ENCODE peak calls at places on chromosome 20, in eight cellular contexts. U is M059J, I is BE2C, P is NCI-H1092 treated with DMSO at 0.1 percent for 48 hours, L is AG09309, Z is D341Med, K is mesenchymal stem cell, X is activated B cell treated with CpG ODN at 0.5 μM for 24 hours. H is an unnamed sample.

GRCh38 chr20:33814238-33814712 is 3.1 kb downstream of the CHMP4B start:
- DNase-seq in U (no peak), K (no peak), P (no peak), I (no peak), L (no peak), X (no peak), Z (no peak), H (no peak)

GRCh38 chr20:2654831-2655230 is 2.4 kb downstream of the NOP56 start:
- DNase-seq in K (no peak), Z (no peak), I (no peak), L (no peak), U (no peak), X (no peak), P (no peak), H (no peak)

GRCh38 chr20:41003143-41003932 is 25.3 kb upstream of the TOP1 start:
- DNase-seq in X (peak; percentile 30), K (peak; percentile 99), I (no peak), Z (no peak), U (peak; percentile 100), L (peak; percentile 94), P (peak; percentile 21), H (no peak)

GRCh38 chr20:13684566-13685222 is 46.0 kb upstream of the TASP1 start:
- DNase-seq in X (peak; percentile 16), I (no peak), K (no peak), U (no peak), P (no peak), L (no peak), Z (no peak), H (no peak)

GRCh38 chr20:64148581-64148980 is 15.7 kb upstream of the MYT1 start:
- DNase-seq in P (no peak), K (no peak), I (no peak), L (no peak), X (no peak), U (no peak), Z (no peak), H (peak; percentile 1)

GRCh38 chr20:60851826-60852704 is 400.0 kb upstream of the CDH4 start:
- DNase-seq in K (peak; percentile 5), X (no peak), Z (peak; percentile 75), P (peak; percentile 12), U (no peak), I (no peak), L (no peak), H (peak; percentile 66)

GRCh38 chr20:57977141-57977540 is 251.3 kb downstream of the ANKRD60 start:
- DNase-seq in K (no peak), I (no peak), Z (no peak), U (no peak), X (no peak), L (no peak), P (no peak), H (no peak)

GRCh38 chr20:47740225-47741184 is 44.8 kb downstream of the SULF2 start:
- DNase-seq in I (no peak), P (no peak), Z (no peak), U (no peak), K (no peak), L (no peak), X (no peak), H (peak; percentile 43)

GRCh38 chr20:20457392-20458126 is 89.7 kb downstream of the INSM1 start:
- DNase-seq in Z (no peak), K (peak; percentile 26), U (peak; percentile 87), I (no peak), L (no peak), P (peak; percentile 60), X (no peak), H (no peak)

GRCh38 chr20:21027569-21027968 is 78.6 kb downstream of the LINC00237 start:
- DNase-seq in U (peak; percentile 40), L (no peak), I (peak; percentile 37), K (no peak), P (no peak), X (no peak), Z (peak; percentile 53), H (peak; percentile 42)

GRCh38 chr20:1177680-1178079 is 7.1 kb downstream of the TMEM74B start:
- DNase-seq in K (peak; percentile 34), X (no peak), P (no peak), U (peak; percentile 35), L (no peak), I (no peak), Z (no peak), H (no peak)

GRCh38 chr20:36483205-36483918 is 58.0 kb upstream of the MYL9 start:
- DNase-seq in X (no peak), K (no peak), P (no peak), Z (no peak), U (no peak), L (no peak), I (peak; percentile 64), H (no peak)

GRCh38 chr20:44594730-44595129 is 12.4 kb downstream of the PKIG start:
- DNase-seq in L (no peak), Z (no peak), U (peak; percentile 91), K (peak; percentile 81), I (no peak), X (no peak), P (no peak), H (no peak)